ENCODE peak calls at places on chromosomes 4 and X, in six cellular contexts. N is activated CD8-positive, alpha-beta T cell treated with anti-CD3 and anti-CD28 coated beads for 36 hours; P is stimulated activated CD4-positive, alpha-beta T cell treated with anti-CD3 and anti-CD28 coated beads, Interleukin-12 subunit alpha, Interleukin-12 subunit beta, amount 100 ng/mL, for 48 hours; Z is omental fat pad; E is NCI-H774; X is LoVo. R is an unnamed sample.

GRCh38 chr4:102780476-102781144 is 19.8 kb upstream of the MANBA start:
- DNase-seq in N (no peak), P (no peak), Z (no peak), E (no peak), X (peak; percentile 24), R (no peak)

GRCh38 chr4:145815027-145815612 is 123.5 kb downstream of the ZNF827 start:
- DNase-seq in N (peak; percentile 51), P (no peak), Z (no peak), E (no peak), X (no peak), R (no peak)

GRCh38 chrX:2188316-2188715 is 312.5 kb downstream of the DHRSX start:
- DNase-seq in N (no peak), P (no peak), Z (no peak), E (no peak), X (no peak), R (no peak)

GRCh38 chr4:173505924-173506779 is 23.9 kb downstream of the HAND2 start:
- DNase-seq in N (peak; percentile 74), P (no peak), Z (no peak), E (peak; percentile 25), X (peak; percentile 41), R (peak; percentile 73)

GRCh38 chr4:107901213-107901934 is 30.0 kb upstream of the CYP2U1 start:
- DNase-seq in N (no peak), P (no peak), Z (no peak), E (no peak), X (no peak), R (no peak)

GRCh38 chr4:141814499-141814898 is 178.1 kb downstream of the IL15 start:
- DNase-seq in N (no peak), P (no peak), Z (no peak), E (no peak), X (no peak), R (no peak)

GRCh38 chr4:165974647-165975335 is 101.8 kb downstream of the TLL1 start:
- DNase-seq in N (no peak), P (no peak), Z (no peak), E (no peak), X (peak; percentile 39), R (no peak)

GRCh38 chr4:181592221-181592745 is 650.9 kb upstream of the TENM3 start:
- DNase-seq in N (no peak), P (no peak), Z (no peak), E (no peak), X (no peak), R (peak; percentile 6)

GRCh38 chr4:91288702-91289311 is 1015.0 kb upstream of the GRID2 start:
- DNase-seq in N (no peak), P (no peak), Z (no peak), E (peak; percentile 59), X (no peak), R (no peak)